ENCODE peak calls at places on chromosomes 4 and X, in four cellular contexts. E, A, K and O are unnamed samples.

GRCh38 chr4:182427530-182427929 is 184.3 kb downstream of the TENM3 start:
- DNase-seq in E (peak; percentile 53), A (no peak), K (no peak), O (no peak)

GRCh38 chr4:82360298-82361177 is 13.3 kb downstream of the HNRNPD start:
- DNase-seq in E (peak; percentile 39), A (peak; percentile 66), K (no peak), O (peak; percentile 50)

GRCh38 chr4:5220028-5220427 is 168.7 kb downstream of the STK32B start:
- DNase-seq in E (no peak), A (peak; percentile 31), K (no peak), O (no peak)

GRCh38 chr4:88765729-88766128 is 68.1 kb upstream of the NAP1L5 start:
- DNase-seq in E (peak; percentile 85), A (no peak), K (no peak), O (no peak)

GRCh38 chrX:73987166-73987565 is 316.8 kb upstream of the ZCCHC13 start:
- DNase-seq in E (no peak), A (no peak), K (no peak), O (no peak)

GRCh38 chrX:54198262-54198661 is 15.2 kb upstream of the FAM120C start:
- DNase-seq in E (no peak), A (no peak), K (no peak), O (no peak)

GRCh38 chr4:98474408-98474844 is 184.0 kb downstream of the TSPAN5 start:
- DNase-seq in E (peak; percentile 89), A (no peak), K (no peak), O (no peak)

GRCh38 chr4:69760455-69760854 is at the start of gene SULT1B1:
- DNase-seq in E (peak; percentile 85), A (peak; percentile 35), K (no peak), O (no peak)

GRCh38 chr4:2217726-2218125 is 24.2 kb downstream of the HAUS3 start:
- DNase-seq in E (peak; percentile 30), A (no peak), K (no peak), O (no peak)

GRCh38 chrX:23062359-23062758 is 62.6 kb downstream of the DDX53 start:
- DNase-seq in E (no peak), A (no peak), K (no peak), O (no peak)

GRCh38 chr4:182175788-182176519 is 67.2 kb upstream of the TENM3 start:
- DNase-seq in E (peak; percentile 30), A (no peak), K (no peak), O (no peak)

GRCh38 chrX:152865232-152865920 is 32.5 kb upstream of the ZNF185 start:
- DNase-seq in E (peak; percentile 51), A (no peak), K (no peak), O (no peak)

GRCh38 chr4:95371457-95372179 is 177.2 kb downstream of the UNC5C start:
- DNase-seq in E (no peak), A (no peak), K (no peak), O (no peak)

GRCh38 chr4:178556796-178557195 is 1114.6 kb upstream of the AGA start:
- DNase-seq in E (no peak), A (no peak), K (no peak), O (no peak)

GRCh38 chr4:27381806-27382205 is 521.2 kb downstream of the STIM2 start:
- DNase-seq in E (no peak), A (no peak), K (no peak), O (no peak)

GRCh38 chr4:183873389-183874185 is 31.5 kb upstream of the STOX2 start:
- DNase-seq in E (no peak), A (no peak), K (no peak), O (no peak)

GRCh38 chr4:85153221-85153620 is 186.7 kb upstream of the WDFY3 start:
- DNase-seq in E (peak; percentile 59), A (no peak), K (no peak), O (no peak)

GRCh38 chrX:144722307-144722706 is 525.0 kb upstream of the SPANXN1 start:
- DNase-seq in E (no peak), A (peak; percentile 3), K (peak; percentile 0), O (no peak)

GRCh38 chrX:48468247-48468671 is 1.8 kb downstream of the SLC38A5 start:
- DNase-seq in E (no peak), A (peak; percentile 40), K (no peak), O (peak; percentile 43)

GRCh38 chr4:121648518-121648917 is 48.3 kb downstream of the ANXA5 start:
- DNase-seq in E (peak; percentile 75), A (no peak), K (no peak), O (no peak)

GRCh38 chrX:109818921-109819320 is 85.9 kb upstream of the ACSL4 start:
- DNase-seq in E (no peak), A (no peak), K (no peak), O (no peak)

GRCh38 chr4:170027181-170027829 is 1.1 kb upstream of the MFAP3L start:
- DNase-seq in E (peak; percentile 94), A (peak; percentile 94), K (peak; percentile 87), O (peak; percentile 62)

GRCh38 chrX:103376979-103377324 is 614 bp downstream of the BEX3 start:
- DNase-seq in E (no peak), A (no peak), K (no peak), O (no peak)

GRCh38 chrX:43693602-43694406 is 37.7 kb downstream of the MAOA start:
- DNase-seq in E (peak; percentile 6), A (no peak), K (no peak), O (no peak)

GRCh38 chrX:31092476-31092875 is 20.6 kb upstream of the FTHL17 start:
- DNase-seq in E (peak; percentile 35), A (no peak), K (no peak), O (no peak)